ENCODE peak calls at places on chromosomes 12 and 14, in nine cellular contexts. One of them, this sample, is unnamed.
A peak's percentile ranks its signal among the peaks of the same experiment; 100 is the strongest.

GRCh38 chr14:103068351-103069073 is 11.2 kb upstream of the CDC42BPB start:
- DNase-seq in fibroblast of lung: no peak
- DNase-seq in psoas muscle: no peak
- DNase-seq in esophagus squamous epithelium: no peak
- DNase-seq in GM23338: no peak
- DNase-seq in foreskin fibroblast: no peak
- DNase-seq in astrocyte of the spinal cord: no peak
- DNase-seq in vagina: no peak
- DNase-seq in choroid plexus epithelial cell: no peak
- DNase-seq in this sample: no peak

GRCh38 chr12:71682466-71682865 is 3.4 kb upstream of the TMEM19 start:
- DNase-seq in fibroblast of lung: no peak
- DNase-seq in psoas muscle: no peak
- DNase-seq in esophagus squamous epithelium: no peak
- DNase-seq in GM23338: no peak
- DNase-seq in foreskin fibroblast: no peak
- DNase-seq in astrocyte of the spinal cord: no peak
- DNase-seq in vagina: no peak
- DNase-seq in choroid plexus epithelial cell: no peak
- DNase-seq in this sample: no peak

GRCh38 chr12:32944195-32944594 is 47.6 kb upstream of the PKP2 start:
- DNase-seq in fibroblast of lung: no peak
- DNase-seq in psoas muscle: no peak
- DNase-seq in esophagus squamous epithelium: no peak
- DNase-seq in GM23338: no peak
- DNase-seq in foreskin fibroblast: no peak
- DNase-seq in astrocyte of the spinal cord: no peak
- DNase-seq in vagina: no peak
- DNase-seq in choroid plexus epithelial cell: no peak
- DNase-seq in this sample: no peak

GRCh38 chr14:20969336-20969735 is 14.0 kb downstream of the RNASE2 start:
- DNase-seq in fibroblast of lung: no peak
- DNase-seq in psoas muscle: no peak
- DNase-seq in esophagus squamous epithelium: no peak
- DNase-seq in GM23338: no peak
- DNase-seq in foreskin fibroblast: peak; percentile 51
- DNase-seq in astrocyte of the spinal cord: no peak
- DNase-seq in vagina: no peak
- DNase-seq in choroid plexus epithelial cell: no peak
- DNase-seq in this sample: no peak

GRCh38 chr12:124465473-124465872 is 101.9 kb downstream of the NCOR2 start:
- DNase-seq in fibroblast of lung: no peak
- DNase-seq in psoas muscle: no peak
- DNase-seq in esophagus squamous epithelium: no peak
- DNase-seq in GM23338: no peak
- DNase-seq in foreskin fibroblast: no peak
- DNase-seq in astrocyte of the spinal cord: no peak
- DNase-seq in vagina: no peak
- DNase-seq in choroid plexus epithelial cell: no peak
- DNase-seq in this sample: no peak

GRCh38 chr12:22117551-22117950 is 71.5 kb downstream of the CMAS start:
- DNase-seq in fibroblast of lung: no peak
- DNase-seq in psoas muscle: no peak
- DNase-seq in esophagus squamous epithelium: no peak
- DNase-seq in GM23338: no peak
- DNase-seq in foreskin fibroblast: no peak
- DNase-seq in astrocyte of the spinal cord: no peak
- DNase-seq in vagina: no peak
- DNase-seq in choroid plexus epithelial cell: no peak
- DNase-seq in this sample: no peak

GRCh38 chr12:118307069-118307954 is 65.4 kb downstream of the TAOK3 start:
- DNase-seq in fibroblast of lung: peak; percentile 90
- DNase-seq in psoas muscle: no peak
- DNase-seq in esophagus squamous epithelium: no peak
- DNase-seq in GM23338: no peak
- DNase-seq in foreskin fibroblast: peak; percentile 90
- DNase-seq in astrocyte of the spinal cord: peak; percentile 95
- DNase-seq in vagina: no peak
- DNase-seq in choroid plexus epithelial cell: peak; percentile 93
- DNase-seq in this sample: no peak

GRCh38 chr14:80146941-80147340 is 64.4 kb downstream of the DIO2 start:
- DNase-seq in fibroblast of lung: no peak
- DNase-seq in psoas muscle: no peak
- DNase-seq in esophagus squamous epithelium: no peak
- DNase-seq in GM23338: no peak
- DNase-seq in foreskin fibroblast: peak; percentile 47
- DNase-seq in astrocyte of the spinal cord: no peak
- DNase-seq in vagina: no peak
- DNase-seq in choroid plexus epithelial cell: no peak
- DNase-seq in this sample: no peak

GRCh38 chr14:105577339-105577861 is 51.0 kb downstream of the TMEM121 start:
- DNase-seq in fibroblast of lung: no peak
- DNase-seq in psoas muscle: peak; percentile 29
- DNase-seq in esophagus squamous epithelium: no peak
- DNase-seq in GM23338: no peak
- DNase-seq in foreskin fibroblast: no peak
- DNase-seq in astrocyte of the spinal cord: no peak
- DNase-seq in vagina: no peak
- DNase-seq in choroid plexus epithelial cell: no peak
- DNase-seq in this sample: no peak

GRCh38 chr14:105578070-105578469 is 51.7 kb downstream of the TMEM121 start:
- DNase-seq in fibroblast of lung: no peak
- DNase-seq in psoas muscle: no peak
- DNase-seq in esophagus squamous epithelium: no peak
- DNase-seq in GM23338: no peak
- DNase-seq in foreskin fibroblast: no peak
- DNase-seq in astrocyte of the spinal cord: no peak
- DNase-seq in vagina: no peak
- DNase-seq in choroid plexus epithelial cell: no peak
- DNase-seq in this sample: no peak

GRCh38 chr14:105581551-105582341 is 55.4 kb downstream of the TMEM121 start:
- DNase-seq in fibroblast of lung: no peak
- DNase-seq in psoas muscle: peak; percentile 43
- DNase-seq in esophagus squamous epithelium: no peak
- DNase-seq in GM23338: no peak
- DNase-seq in foreskin fibroblast: no peak
- DNase-seq in astrocyte of the spinal cord: no peak
- DNase-seq in vagina: no peak
- DNase-seq in choroid plexus epithelial cell: no peak
- DNase-seq in this sample: peak; percentile 64

DNA sequence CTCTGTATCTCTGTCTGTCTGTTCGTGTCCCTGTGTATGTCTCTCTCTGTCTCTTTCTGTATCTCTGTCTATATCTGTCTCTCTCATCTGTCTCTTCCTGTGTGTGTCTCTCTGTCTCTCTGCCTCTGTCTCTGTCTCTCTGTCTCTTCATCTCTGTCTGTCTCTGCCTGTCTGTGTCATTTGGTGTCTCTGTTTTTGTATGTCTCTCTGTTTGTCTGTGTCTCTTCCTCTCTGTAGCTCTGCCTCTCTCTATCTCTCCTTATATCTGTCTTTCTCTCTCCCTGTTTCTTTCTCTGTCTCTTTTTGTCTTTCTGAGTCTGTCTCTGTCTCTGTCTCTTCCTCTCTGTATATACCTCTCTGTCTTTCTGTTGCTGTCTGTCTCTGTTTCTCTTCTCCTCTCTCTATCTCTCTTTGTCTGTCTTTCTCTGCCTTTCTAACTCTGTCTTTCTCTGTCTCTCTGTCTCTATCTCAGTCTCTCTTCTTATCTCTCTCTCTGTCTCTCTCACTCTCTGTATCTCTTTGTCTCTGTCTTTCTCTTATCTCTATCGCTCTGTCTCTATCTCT is 50.2 kb downstream of the TMEM121 start:
- DNase-seq in fibroblast of lung: no peak
- DNase-seq in psoas muscle: no peak
- DNase-seq in esophagus squamous epithelium: no peak
- DNase-seq in GM23338: no peak
- DNase-seq in foreskin fibroblast: no peak
- DNase-seq in astrocyte of the spinal cord: no peak
- DNase-seq in vagina: no peak
- DNase-seq in choroid plexus epithelial cell: no peak
- DNase-seq in this sample: no peak
- H3K4me3 ChIP-seq in fibroblast of lung: no peak overlapping the region
- H3K4me3 ChIP-seq in psoas muscle: no peak overlapping the region
- H3K4me3 ChIP-seq in esophagus squamous epithelium: no peak overlapping the region
- H3K4me3 ChIP-seq in GM23338: no peak overlapping the region
- H3K4me3 ChIP-seq in foreskin fibroblast: no peak overlapping the region
- H3K4me3 ChIP-seq in astrocyte of the spinal cord: no peak overlapping the region
- H3K4me3 ChIP-seq in vagina: no peak overlapping the region
- H3K4me3 ChIP-seq in choroid plexus epithelial cell: no peak overlapping the region
- H3K4me3 ChIP-seq in this sample: no peak overlapping the region

GRCh38 chr12:75208851-75209781 is 523 bp downstream of the KCNC2 start:
- DNase-seq in fibroblast of lung: peak; percentile 36
- DNase-seq in psoas muscle: no peak
- DNase-seq in esophagus squamous epithelium: no peak
- DNase-seq in GM23338: peak; percentile 85
- DNase-seq in foreskin fibroblast: peak; percentile 57
- DNase-seq in astrocyte of the spinal cord: peak; percentile 51
- DNase-seq in vagina: no peak
- DNase-seq in choroid plexus epithelial cell: peak; percentile 41
- DNase-seq in this sample: no peak

GRCh38 chr12:75212072-75212471 is 2.4 kb upstream of the KCNC2 start:
- DNase-seq in fibroblast of lung: no peak
- DNase-seq in psoas muscle: no peak
- DNase-seq in esophagus squamous epithelium: no peak
- DNase-seq in GM23338: no peak
- DNase-seq in foreskin fibroblast: no peak
- DNase-seq in astrocyte of the spinal cord: peak; percentile 60
- DNase-seq in vagina: no peak
- DNase-seq in choroid plexus epithelial cell: no peak
- DNase-seq in this sample: no peak

GRCh38 chr12:75205556-75205955 is 4.1 kb downstream of the KCNC2 start:
- DNase-seq in fibroblast of lung: no peak
- DNase-seq in psoas muscle: no peak
- DNase-seq in esophagus squamous epithelium: no peak
- DNase-seq in GM23338: no peak
- DNase-seq in foreskin fibroblast: no peak
- DNase-seq in astrocyte of the spinal cord: no peak
- DNase-seq in vagina: no peak
- DNase-seq in choroid plexus epithelial cell: no peak
- DNase-seq in this sample: no peak

GRCh38 chr12:75207338-75208083 is 2.1 kb downstream of the KCNC2 start:
- DNase-seq in fibroblast of lung: no peak
- DNase-seq in psoas muscle: no peak
- DNase-seq in esophagus squamous epithelium: no peak
- DNase-seq in GM23338: peak; percentile 68
- DNase-seq in foreskin fibroblast: no peak
- DNase-seq in astrocyte of the spinal cord: no peak
- DNase-seq in vagina: no peak
- DNase-seq in choroid plexus epithelial cell: no peak
- DNase-seq in this sample: no peak

GRCh38 chr12:75209782-75210138 is at the start of gene KCNC2:
- DNase-seq in fibroblast of lung: no peak
- DNase-seq in psoas muscle: no peak
- DNase-seq in esophagus squamous epithelium: no peak
- DNase-seq in GM23338: no peak
- DNase-seq in foreskin fibroblast: no peak
- DNase-seq in astrocyte of the spinal cord: no peak
- DNase-seq in vagina: no peak
- DNase-seq in choroid plexus epithelial cell: no peak
- DNase-seq in this sample: no peak
- H3K4me3 ChIP-seq in fibroblast of lung: no peak within 1 kb of the TSS
- H3K4me3 ChIP-seq in psoas muscle: no peak within 1 kb of the TSS
- H3K4me3 ChIP-seq in esophagus squamous epithelium: no peak within 1 kb of the TSS
- H3K4me3 ChIP-seq in GM23338: peak within 1 kb of the TSS; percentile 82
- H3K4me3 ChIP-seq in foreskin fibroblast: no peak within 1 kb of the TSS
- H3K4me3 ChIP-seq in astrocyte of the spinal cord: peak within 1 kb of the TSS; percentile 20
- H3K4me3 ChIP-seq in vagina: no peak within 1 kb of the TSS
- H3K4me3 ChIP-seq in choroid plexus epithelial cell: no peak within 1 kb of the TSS
- H3K4me3 ChIP-seq in this sample: peak within 1 kb of the TSS; percentile 43

GRCh38 chr12:53563452-53563851 is 56.2 kb upstream of the NPFF start:
- DNase-seq in fibroblast of lung: no peak
- DNase-seq in psoas muscle: peak; percentile 62
- DNase-seq in esophagus squamous epithelium: no peak
- DNase-seq in GM23338: no peak
- DNase-seq in foreskin fibroblast: no peak
- DNase-seq in astrocyte of the spinal cord: no peak
- DNase-seq in vagina: no peak
- DNase-seq in choroid plexus epithelial cell: no peak
- DNase-seq in this sample: no peak
- H3K4me3 ChIP-seq in fibroblast of lung: no peak overlapping the region
- H3K4me3 ChIP-seq in psoas muscle: no peak overlapping the region
- H3K4me3 ChIP-seq in esophagus squamous epithelium: no peak overlapping the region
- H3K4me3 ChIP-seq in GM23338: no peak overlapping the region
- H3K4me3 ChIP-seq in foreskin fibroblast: no peak overlapping the region
- H3K4me3 ChIP-seq in astrocyte of the spinal cord: no peak overlapping the region
- H3K4me3 ChIP-seq in vagina: no peak overlapping the region
- H3K4me3 ChIP-seq in choroid plexus epithelial cell: no peak overlapping the region
- H3K4me3 ChIP-seq in this sample: no peak overlapping the region

GRCh38 chr14:24249230-24250021 is 7.0 kb upstream of the TINF2 start:
- DNase-seq in fibroblast of lung: no peak
- DNase-seq in psoas muscle: no peak
- DNase-seq in esophagus squamous epithelium: no peak
- DNase-seq in GM23338: no peak
- DNase-seq in foreskin fibroblast: no peak
- DNase-seq in astrocyte of the spinal cord: no peak
- DNase-seq in vagina: no peak
- DNase-seq in choroid plexus epithelial cell: no peak
- DNase-seq in this sample: no peak

GRCh38 chr14:24250354-24250753 is 7.9 kb upstream of the TINF2 start:
- DNase-seq in fibroblast of lung: no peak
- DNase-seq in psoas muscle: no peak
- DNase-seq in esophagus squamous epithelium: no peak
- DNase-seq in GM23338: no peak
- DNase-seq in foreskin fibroblast: no peak
- DNase-seq in astrocyte of the spinal cord: no peak
- DNase-seq in vagina: no peak
- DNase-seq in choroid plexus epithelial cell: no peak
- DNase-seq in this sample: no peak

GRCh38 chr14:24241829-24242443 is 487 bp downstream of the TINF2 start:
- DNase-seq in fibroblast of lung: peak; percentile 90
- DNase-seq in psoas muscle: peak; percentile 97
- DNase-seq in esophagus squamous epithelium: peak; percentile 88
- DNase-seq in GM23338: peak; percentile 97
- DNase-seq in foreskin fibroblast: peak; percentile 97
- DNase-seq in astrocyte of the spinal cord: peak; percentile 95
- DNase-seq in vagina: no peak
- DNase-seq in choroid plexus epithelial cell: peak; percentile 94
- DNase-seq in this sample: peak; percentile 97

GRCh38 chr14:24243336-24243836 is 963 bp upstream of the TINF2 start:
- DNase-seq in fibroblast of lung: no peak
- DNase-seq in psoas muscle: peak; percentile 64
- DNase-seq in esophagus squamous epithelium: no peak
- DNase-seq in GM23338: peak; percentile 47
- DNase-seq in foreskin fibroblast: no peak
- DNase-seq in astrocyte of the spinal cord: no peak
- DNase-seq in vagina: no peak
- DNase-seq in choroid plexus epithelial cell: peak; percentile 25
- DNase-seq in this sample: peak; percentile 75

DNA sequence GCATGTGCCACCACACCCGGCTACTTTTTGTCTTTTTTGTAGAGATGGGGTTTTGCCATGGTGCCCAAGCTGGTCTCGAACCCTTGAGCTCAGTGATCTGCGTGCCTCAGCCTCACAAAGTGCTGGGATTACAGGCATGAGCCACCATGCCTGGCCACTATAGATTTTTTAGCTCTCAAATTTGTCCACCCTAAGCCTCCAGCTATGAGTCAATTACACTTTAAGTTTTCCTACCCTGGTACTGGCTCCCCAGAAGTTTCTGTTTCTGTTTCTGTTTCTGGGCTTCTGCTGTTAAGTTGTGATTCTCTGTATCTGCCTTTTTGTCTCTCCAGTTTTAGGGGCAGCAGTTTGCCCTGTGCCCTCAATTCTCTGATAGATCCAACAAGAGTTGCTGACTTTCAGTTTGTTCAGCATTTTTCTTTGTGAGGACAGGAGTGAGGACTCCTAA is 4.4 kb upstream of the TINF2 start:
- DNase-seq in fibroblast of lung: no peak
- DNase-seq in psoas muscle: no peak
- DNase-seq in esophagus squamous epithelium: no peak
- DNase-seq in GM23338: no peak
- DNase-seq in foreskin fibroblast: peak; percentile 28
- DNase-seq in astrocyte of the spinal cord: no peak
- DNase-seq in vagina: no peak
- DNase-seq in choroid plexus epithelial cell: peak; percentile 39
- DNase-seq in this sample: peak; percentile 26
- H3K4me3 ChIP-seq in fibroblast of lung: no peak overlapping the region
- H3K4me3 ChIP-seq in psoas muscle: no peak overlapping the region
- H3K4me3 ChIP-seq in esophagus squamous epithelium: no peak overlapping the region
- H3K4me3 ChIP-seq in GM23338: no peak overlapping the region
- H3K4me3 ChIP-seq in foreskin fibroblast: no peak overlapping the region
- H3K4me3 ChIP-seq in astrocyte of the spinal cord: no peak overlapping the region
- H3K4me3 ChIP-seq in vagina: no peak overlapping the region
- H3K4me3 ChIP-seq in choroid plexus epithelial cell: no peak overlapping the region
- H3K4me3 ChIP-seq in this sample: no peak overlapping the region